ENCODE peak calls at places on chromosome 20, in five cellular contexts. W is endothelial cell, H is prostate gland, E is mesendoderm, A is GM04504. X is an unnamed sample.

GRCh38 chr20:13525225-13525940 is 113.3 kb downstream of the TASP1 start:
- DNase-seq in H (no peak), W (no peak), A (peak), E (peak), X (no peak)

GRCh38 chr20:62975812-62976413 is 23.4 kb downstream of the SLC17A9 start:
- DNase-seq in H (no peak), W (no peak), E (no peak), A (no peak), X (no peak)

GRCh38 chr20:62905536-62906117 is 20.7 kb downstream of the DIDO1 start:
- DNase-seq in A (no peak), H (no peak), W (no peak), E (no peak), X (no peak)

GRCh38 chr20:57007171-57007540 is 259.3 kb downstream of the BMP7 start:
- DNase-seq in H (no peak), E (no peak), W (no peak), A (no peak), X (no peak)

GRCh38 chr20:36112112-36112511 is 42.4 kb upstream of the EPB41L1 start:
- DNase-seq in E (no peak), H (peak), W (no peak), A (no peak), X (no peak)

GRCh38 chr20:48682529-48683385 is 145.0 kb downstream of the PREX1 start:
- DNase-seq in A (peak), H (peak), W (peak), E (peak), X (peak)

GRCh38 chr20:23971320-23971719 is 17.3 kb downstream of the GGTLC1 start:
- DNase-seq in H (no peak), W (no peak), A (no peak), E (no peak), X (no peak)

GRCh38 chr20:9996944-9997343 is 37.8 kb upstream of the ANKEF1 start:
- DNase-seq in W (no peak), E (no peak), H (no peak), A (no peak), X (no peak)

GRCh38 chr20:51861726-51862466 is 59.6 kb upstream of the SALL4 start:
- DNase-seq in E (peak), A (no peak), W (no peak), H (no peak), X (no peak)

GRCh38 chr20:53502820-53503219 is 90.8 kb downstream of the ZNF217 start:
- DNase-seq in H (no peak), A (no peak), W (no peak), E (no peak), X (no peak)

GRCh38 chr20:3755814-3756480 is 11.6 kb downstream of the ADISSP start:
- DNase-seq in H (no peak), A (no peak), E (no peak), W (no peak), X (peak)

GRCh38 chr20:408843-409696 is 971 bp downstream of the RBCK1 start:
- DNase-seq in H (no peak), A (no peak), W (no peak), E (peak), X (peak)

GRCh38 chr20:62487564-62488086 is 11.8 kb upstream of the GATA5 start:
- DNase-seq in A (no peak), E (no peak), H (no peak), W (no peak), X (peak)